ENCODE peak calls at places on chromosomes 13 and 19, in ten cellular contexts. S is left ventricle myocardium inferior; T is CD8-positive, alpha-beta memory T cell; P is effector memory CD4-positive, alpha-beta T cell; I is heart left ventricle; G is aorta; N is retinal pigment epithelial cell; A is tibial nerve; U is HL-60; Z is HFF-Myc. F is an unnamed sample.

GRCh38 chr19:2329528-2329927 is 1.0 kb downstream of the SPPL2B start:
- DNase-seq in I (no peak), T (no peak), Z (no peak), S (no peak), G (no peak), A (no peak), P (no peak), N (no peak), U (no peak), F (no peak)

GRCh38 chr13:50224534-50224933 is 209.3 kb downstream of the KCNRG start:
- DNase-seq in T (no peak), Z (no peak), P (no peak), U (peak; percentile 78), G (no peak), S (no peak), I (no peak), N (no peak), A (no peak), F (peak; percentile 68)

GRCh38 chr13:32047088-32047487 is 15.5 kb downstream of the FRY start:
- DNase-seq in P (no peak), Z (no peak), G (no peak), N (no peak), U (no peak), T (no peak), A (no peak), S (no peak), I (no peak), F (no peak)

GRCh38 chr19:19315444-19315843 is 4.9 kb downstream of the SUGP1 start:
- DNase-seq in T (no peak), U (no peak), S (no peak), P (no peak), A (no peak), Z (no peak), G (no peak), N (no peak), I (no peak), F (no peak)

GRCh38 chr13:99970761-99971575 is 599 bp downstream of the ZIC5 start:
- DNase-seq in I (no peak), A (no peak), G (no peak), U (no peak), P (no peak), N (no peak), S (no peak), T (no peak), Z (no peak), F (no peak)

GRCh38 chr13:47632311-47632710 is 368.8 kb downstream of the SUCLA2 start:
- DNase-seq in I (no peak), P (no peak), A (no peak), S (no peak), N (no peak), Z (no peak), G (no peak), U (no peak), T (no peak), F (no peak)

GRCh38 chr13:48194392-48194754 is 38.6 kb upstream of the ITM2B start:
- DNase-seq in T (no peak), S (no peak), P (no peak), I (no peak), A (no peak), G (no peak), Z (no peak), U (peak; percentile 28), N (no peak), F (no peak)

GRCh38 chr19:38389101-38389925 is 816 bp downstream of the SPRED3 start:
- DNase-seq in A (no peak), Z (peak; percentile 59), N (no peak), I (no peak), G (peak; percentile 78), U (no peak), P (no peak), S (no peak), T (no peak), F (peak; percentile 41)

DNA sequence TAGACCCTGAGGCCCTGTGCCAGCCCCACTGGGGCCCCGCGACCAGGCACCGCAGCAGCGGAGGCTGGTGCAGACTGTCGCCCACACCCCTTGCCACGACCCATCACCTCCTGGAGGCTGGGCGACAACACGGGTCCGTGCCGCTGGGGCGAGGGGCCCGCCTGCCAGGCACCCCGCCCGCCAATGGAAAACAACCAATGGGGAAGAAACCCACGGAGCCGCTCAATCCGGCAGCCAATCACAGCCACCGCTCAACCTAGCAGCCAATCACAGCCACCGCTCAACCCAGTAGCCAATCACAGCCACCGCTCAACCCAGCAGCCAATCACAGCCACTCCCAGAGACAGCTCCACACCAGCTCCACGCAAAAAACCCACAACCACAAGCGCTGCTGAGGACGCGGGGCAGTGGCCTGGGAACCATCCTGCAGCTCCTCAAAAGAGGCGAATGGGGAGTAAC is 29.7 kb downstream of the GPX4 start:
- DNase-seq in A (no peak), N (no peak), G (no peak), T (peak; percentile 87), P (peak; percentile 72), Z (no peak), I (no peak), U (peak; percentile 70), S (no peak), F (no peak)
- H3K4me3 ChIP-seq in A (no peak overlapping the region), N (no peak overlapping the region), G (no peak overlapping the region), T (no peak overlapping the region), P (peak overlapping the region; percentile 94), Z (no peak overlapping the region), I (peak overlapping the region; percentile 89), U (no peak overlapping the region), S (peak overlapping the region; percentile 79), F (no peak overlapping the region)

GRCh38 chr19:34677386-34678084 is at the start of gene ZNF302:
- DNase-seq in N (peak; percentile 92), T (peak; percentile 92), I (peak; percentile 98), Z (peak; percentile 86), P (peak; percentile 88), S (peak; percentile 97), U (peak; percentile 91), A (peak; percentile 90), G (peak; percentile 99), F (peak; percentile 86)

GRCh38 chr19:34676697-34677385 is at the start of gene SCGB2B2:
- DNase-seq in G (no peak), N (peak; percentile 2), P (no peak), A (peak; percentile 65), Z (peak; percentile 9), I (peak; percentile 88), U (no peak), T (no peak), S (no peak), F (peak; percentile 1)

GRCh38 chr19:34678085-34678412 is 571 bp downstream of the ZNF302 start:
- DNase-seq in A (no peak), I (no peak), T (no peak), P (no peak), G (no peak), N (no peak), U (no peak), S (no peak), Z (no peak), F (no peak)

GRCh38 chr19:34675919-34676318 is 1.0 kb downstream of the SCGB2B2 start:
- DNase-seq in Z (no peak), S (no peak), P (no peak), I (no peak), T (no peak), A (no peak), U (no peak), N (no peak), G (no peak), F (no peak)

DNA sequence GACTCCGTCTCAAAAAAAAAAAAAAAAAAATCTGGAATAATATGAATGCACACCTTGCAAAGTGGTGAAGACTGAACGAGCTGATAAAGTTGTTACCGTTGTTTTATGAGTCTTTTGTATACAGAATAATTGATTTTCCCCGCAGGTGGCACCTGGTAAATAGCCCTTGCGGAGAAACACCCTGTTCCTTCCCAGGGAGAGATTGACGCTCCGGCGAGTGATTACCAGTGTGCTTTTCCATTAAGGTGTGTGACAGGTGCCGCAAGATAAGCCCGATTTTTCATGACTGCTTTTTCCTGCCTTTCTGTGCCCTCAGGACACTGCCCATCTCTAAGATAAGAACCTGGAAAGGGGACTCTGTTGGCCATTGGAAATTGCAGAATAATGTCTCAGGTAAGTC is 943 bp downstream of the ZNF302 start:
- DNase-seq in A (no peak), G (no peak), P (no peak), N (no peak), T (no peak), Z (no peak), S (no peak), I (no peak), U (no peak), F (no peak)
- H3K4me3 ChIP-seq in A (peak overlapping the region; percentile 80), G (peak overlapping the region; percentile 76), P (no peak overlapping the region), N (peak overlapping the region; percentile 67), T (peak overlapping the region; percentile 97), Z (peak overlapping the region; percentile 63), S (peak overlapping the region; percentile 84), I (peak overlapping the region; percentile 69), U (no peak overlapping the region), F (peak overlapping the region; percentile 73)

DNA sequence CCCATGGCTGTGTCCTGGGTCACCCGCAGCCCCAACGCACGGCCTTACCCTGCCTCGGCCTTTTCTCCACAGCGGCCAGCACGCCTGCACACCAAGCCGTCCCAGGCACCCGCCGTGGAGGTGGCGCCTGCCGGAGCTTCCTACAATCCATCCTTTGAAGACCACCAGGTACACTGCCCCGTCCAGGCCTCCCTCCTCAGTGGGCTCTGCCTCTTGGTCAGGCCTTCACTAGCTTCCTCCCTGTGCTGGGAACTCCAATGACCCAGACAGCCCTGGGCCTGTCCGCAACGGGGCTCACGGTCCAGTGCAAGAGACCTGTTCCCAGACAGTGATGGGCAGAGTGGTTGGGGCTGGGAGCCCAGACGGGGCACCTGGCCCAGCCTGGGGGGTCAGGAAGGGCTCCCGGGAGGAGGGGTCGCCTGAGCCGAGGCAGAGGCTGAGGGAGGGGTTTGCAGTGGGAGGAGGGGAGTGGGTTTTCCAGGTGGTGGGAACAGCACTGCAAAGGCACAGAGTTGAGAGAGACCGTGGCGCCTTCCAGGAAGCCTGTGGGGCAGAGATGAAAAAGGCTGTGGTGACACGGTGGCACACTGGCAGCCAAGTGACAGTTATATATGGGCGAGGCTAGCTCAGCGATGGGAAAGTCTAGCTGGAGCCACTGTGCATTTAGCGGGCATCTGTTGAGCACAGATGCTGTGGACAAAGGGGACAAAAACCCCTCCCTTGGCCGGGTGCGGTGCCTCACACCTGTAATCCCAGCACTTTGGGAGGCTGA is 7.3 kb downstream of the NOP53 start:
- DNase-seq in P (no peak), T (no peak), U (no peak), Z (no peak), S (no peak), I (no peak), A (no peak), G (no peak), N (no peak), F (no peak)
- H3K4me3 ChIP-seq in P (no peak overlapping the region), T (no peak overlapping the region), U (no peak overlapping the region), Z (no peak overlapping the region), S (no peak overlapping the region), I (no peak overlapping the region), A (no peak overlapping the region), G (no peak overlapping the region), N (no peak overlapping the region), F (no peak overlapping the region)

GRCh38 chr13:20303636-20304035 is 71.5 kb upstream of the GJB6 start:
- DNase-seq in N (no peak), G (no peak), P (no peak), A (no peak), I (no peak), T (no peak), U (no peak), S (no peak), Z (no peak), F (no peak)

GRCh38 chr13:20306039-20306438 is 73.9 kb upstream of the GJB6 start:
- DNase-seq in G (no peak), U (no peak), Z (no peak), N (no peak), A (no peak), I (no peak), S (no peak), T (no peak), P (no peak), F (no peak)

GRCh38 chr13:20297181-20297580 is 65.1 kb upstream of the GJB6 start:
- DNase-seq in G (no peak), Z (no peak), N (no peak), U (no peak), I (no peak), T (no peak), S (no peak), P (no peak), A (no peak), F (no peak)

GRCh38 chr13:20305587-20305986 is 73.5 kb upstream of the GJB6 start:
- DNase-seq in N (no peak), Z (no peak), I (no peak), T (no peak), S (no peak), G (no peak), U (no peak), A (no peak), P (no peak), F (no peak)

GRCh38 chr13:20301391-20302071 is 69.4 kb upstream of the GJB6 start:
- DNase-seq in T (no peak), G (peak; percentile 48), P (no peak), A (peak; percentile 26), S (peak; percentile 15), N (no peak), I (no peak), U (no peak), Z (no peak), F (no peak)
- H3K4me3 ChIP-seq in T (no peak overlapping the region), G (no peak overlapping the region), P (no peak overlapping the region), A (peak overlapping the region; percentile 46), S (peak overlapping the region; percentile 51), N (peak overlapping the region; percentile 42), I (peak overlapping the region; percentile 34), U (no peak overlapping the region), Z (no peak overlapping the region), F (peak overlapping the region; percentile 23)

F was measured in skeletal muscle cell.